ENCODE peak calls at places on chromosome 4, in four cellular contexts. N is sigmoid colon, K is SK-N-SH, F is pancreas. E is an unnamed sample.

GRCh38 chr4:155582971-155583437 is 83.6 kb upstream of the GUCY1A1 start:
- DNase-seq in K (no peak), F (no peak), N (no peak), E (no peak)

GRCh38 chr4:14771504-14772175 is 230.6 kb upstream of the CPEB2 start:
- DNase-seq in K (no peak), N (no peak), F (no peak), E (no peak)

GRCh38 chr4:37455301-37456062 is 210.9 kb downstream of the NWD2 start:
- DNase-seq in K (no peak), N (no peak), F (peak), E (no peak)

GRCh38 chr4:89599026-89599425 is 237.9 kb downstream of the SNCA start:
- DNase-seq in F (no peak), K (no peak), N (no peak), E (no peak)

GRCh38 chr4:183098080-183098722 is 856 bp upstream of the WWC2 start:
- DNase-seq in K (peak), N (peak), F (peak), E (peak)

GRCh38 chr4:87620491-87620890 is 12.2 kb downstream of the DSPP start:
- DNase-seq in F (no peak), K (no peak), N (no peak), E (no peak)

GRCh38 chr4:47525154-47525819 is 40.2 kb downstream of the ATP10D start:
- DNase-seq in N (peak), K (no peak), F (no peak), E (peak)

GRCh38 chr4:66252291-66252690 is 582.0 kb upstream of the EPHA5 start:
- DNase-seq in F (no peak), N (no peak), K (no peak), E (no peak)

GRCh38 chr4:121697626-121698025 is 846 bp upstream of the ANXA5 start:
- DNase-seq in F (no peak), K (no peak), N (no peak), E (no peak)

GRCh38 chr4:141900841-141901240 is 264.5 kb downstream of the IL15 start:
- DNase-seq in F (no peak), K (no peak), N (no peak), E (no peak)

GRCh38 chr4:96652158-96652557 is 812.3 kb downstream of the PDHA2 start:
- DNase-seq in N (no peak), K (no peak), F (no peak), E (no peak)

GRCh38 chr4:89836897-89837384 is at the start of gene SNCA:
- DNase-seq in K (peak), N (peak), F (peak), E (no peak)

GRCh38 chr4:110165382-110166285 is 32.8 kb downstream of the ELOVL6 start:
- DNase-seq in N (no peak), F (no peak), K (peak), E (no peak)

GRCh38 chr4:26219206-26219605 is 101.6 kb upstream of the RBPJ start:
- DNase-seq in K (no peak), N (no peak), F (no peak), E (no peak)

GRCh38 chr4:34732579-34732978 is 1511.7 kb downstream of the ARAP2 start:
- DNase-seq in K (no peak), F (no peak), N (no peak), E (no peak)

DNA sequence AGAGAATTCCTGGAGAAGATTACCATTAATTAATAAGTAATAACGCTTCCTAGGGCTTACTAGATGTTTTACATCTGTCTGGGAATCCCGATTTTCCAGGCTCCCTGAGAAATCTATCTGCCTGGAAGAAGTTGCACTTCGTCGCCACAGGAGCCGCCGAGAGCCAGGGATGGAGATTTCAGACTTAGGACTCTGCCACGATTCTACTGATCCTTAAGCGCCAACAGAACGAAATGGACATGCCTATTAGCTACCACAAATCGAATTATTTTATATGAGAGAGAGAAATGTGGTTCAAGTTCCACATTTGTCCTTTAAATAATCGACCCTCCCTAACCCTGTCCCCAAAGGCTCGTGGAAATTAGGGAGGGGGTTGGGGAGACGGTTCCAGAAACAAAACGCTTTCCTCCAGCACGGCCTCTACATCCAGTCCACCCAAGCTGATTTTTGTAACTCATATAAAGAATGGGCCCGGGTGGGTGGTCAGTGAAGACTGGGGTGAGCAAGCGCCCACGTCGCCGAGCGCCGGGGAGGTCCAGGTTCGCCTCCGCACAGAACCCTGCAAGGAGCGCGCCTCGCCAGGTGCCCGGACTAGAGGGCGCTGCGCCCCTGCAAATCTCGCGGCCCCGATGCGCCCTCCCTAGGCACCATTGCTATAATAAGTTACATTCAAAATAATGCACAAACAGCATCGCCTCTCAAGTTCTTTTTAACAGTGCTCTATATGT is 1.9 kb upstream of the FAT1 start:
- DNase-seq in K (peak), F (peak), N (peak), E (no peak)
- TF ChIP-seq CTCF in K (peak), F (peak), N (peak), E (peak)

DNA sequence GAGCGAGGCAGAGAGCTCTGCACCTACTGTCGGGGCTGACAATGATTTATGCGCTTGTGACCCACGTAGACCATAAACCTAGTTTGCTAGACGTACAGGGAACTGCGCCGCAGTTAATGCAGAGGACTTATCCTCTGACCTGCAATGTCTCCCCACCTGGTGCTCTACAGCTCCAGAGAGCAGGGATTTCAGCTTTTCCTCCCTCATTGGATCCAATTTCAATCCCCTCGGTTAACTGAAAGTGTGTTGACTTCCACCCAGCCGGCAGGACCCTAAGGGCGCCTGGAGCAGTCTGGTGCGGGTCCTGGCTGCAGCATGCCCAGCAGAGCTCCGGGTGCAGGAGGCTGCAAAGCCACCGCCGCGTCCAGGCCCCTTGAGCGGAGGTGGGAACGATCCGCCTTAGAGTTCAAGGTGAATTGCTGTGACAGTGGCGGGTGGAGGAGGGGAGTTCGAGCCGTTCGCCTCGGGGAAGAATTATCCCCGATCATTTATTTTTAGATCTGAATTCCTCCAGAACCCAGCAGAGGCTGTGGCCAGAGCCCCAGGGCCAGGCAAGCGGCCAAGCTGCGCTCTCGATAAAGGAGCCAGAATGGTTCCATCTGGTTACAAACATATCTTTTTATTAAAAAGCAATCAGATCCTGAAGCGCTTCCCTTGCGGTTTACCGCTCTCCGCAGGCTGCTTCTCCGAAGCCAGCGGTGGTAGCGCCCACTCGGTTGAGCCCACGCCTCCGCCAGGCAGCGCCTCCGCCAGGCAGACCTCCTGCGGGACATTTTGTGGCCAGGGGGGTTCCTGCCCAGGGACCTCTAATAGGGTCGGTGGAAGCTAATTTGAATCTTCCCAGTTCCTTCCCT is 66.0 kb downstream of the FBXO8 start:
- DNase-seq in F (no peak), K (peak), N (no peak), E (no peak)
- H3K4me3 ChIP-seq in F (peak), K (peak), N (peak), E (peak)

DNA sequence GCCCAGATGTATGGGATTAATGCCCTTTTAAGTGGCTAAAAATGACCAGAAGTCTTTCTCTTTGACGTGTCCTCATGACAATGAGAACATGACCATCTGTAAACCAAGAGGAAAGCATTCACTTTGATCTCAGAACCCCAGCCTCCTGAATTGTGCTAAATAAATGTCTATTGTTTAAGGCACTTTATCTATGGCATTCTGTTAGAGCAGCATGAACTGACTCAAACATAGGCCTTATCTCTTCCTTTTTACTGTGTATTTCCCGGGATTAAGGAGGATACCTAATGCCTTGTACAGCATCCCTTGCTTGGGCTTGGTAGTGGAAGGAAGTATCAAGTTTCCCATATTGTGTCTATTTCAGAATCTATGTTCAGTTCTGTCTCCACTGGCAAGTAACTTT is 47.2 kb upstream of the HS3ST1 start:
- DNase-seq in K (no peak), F (no peak), N (no peak), E (no peak)
- H3K27ac ChIP-seq in K (no peak), F (no peak), N (no peak), E (no peak)

GRCh38 chr4:71132486-71132885 is 139.0 kb downstream of the DCK start:
- DNase-seq in N (no peak), F (no peak), K (no peak), E (no peak)

GRCh38 chr4:71136071-71136470 is 142.6 kb downstream of the DCK start:
- DNase-seq in K (no peak), N (no peak), F (no peak), E (no peak)

GRCh38 chr4:71133491-71133890 is 140.0 kb downstream of the DCK start:
- DNase-seq in N (no peak), F (no peak), K (no peak), E (no peak)

GRCh38 chr4:71126719-71127118 is 133.3 kb downstream of the DCK start:
- DNase-seq in F (no peak), K (no peak), N (no peak), E (no peak)

DNA sequence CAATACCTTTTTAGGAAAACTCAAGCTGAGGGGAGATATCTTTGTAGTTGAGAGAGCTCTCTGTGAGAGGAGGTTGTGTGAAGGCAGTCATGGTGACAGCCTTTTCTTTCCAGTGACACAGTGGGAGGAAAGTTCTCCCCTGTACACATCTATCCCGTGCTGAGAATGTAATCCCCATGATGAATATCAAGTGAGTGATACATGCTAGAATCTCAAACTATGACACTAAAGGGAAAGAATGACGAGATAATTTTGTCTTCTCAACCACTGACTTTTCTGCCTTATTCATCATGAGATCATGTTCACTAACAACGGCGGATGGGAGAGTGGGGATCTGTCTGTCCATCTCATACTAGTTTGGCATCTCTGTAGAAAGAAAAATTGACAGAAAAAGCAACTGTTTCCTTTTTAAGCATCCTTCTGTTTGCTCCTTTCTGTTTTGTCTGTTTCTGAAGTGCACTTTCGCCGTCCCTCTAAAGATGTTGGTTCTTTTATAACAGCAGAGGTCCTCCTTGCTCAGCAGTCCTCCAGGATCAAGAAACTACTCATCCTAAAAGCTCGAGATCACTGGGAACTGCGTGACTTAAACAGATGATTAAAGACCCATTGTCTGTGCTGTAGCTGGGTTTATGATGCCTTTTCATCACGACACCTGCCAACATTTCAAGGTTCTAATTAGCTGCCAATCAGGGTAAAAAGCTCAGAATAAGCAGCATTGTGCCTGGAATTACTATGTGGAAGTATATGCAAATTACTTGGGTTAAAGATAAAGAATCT is 137.6 kb downstream of the DCK start:
- DNase-seq in K (no peak), F (no peak), N (no peak), E (no peak)
- TF ChIP-seq CTCF in K (peak), F (no peak), N (no peak), E (no peak)

GRCh38 chr4:160611181-160611580 is 1508.3 kb downstream of the RAPGEF2 start:
- DNase-seq in N (no peak), K (no peak), F (no peak), E (no peak)
- H3K4me3 ChIP-seq in N (no peak), K (no peak), F (no peak), E (no peak)

GRCh38 chr4:114466299-114466698 is 132.3 kb upstream of the UGT8 start:
- DNase-seq in N (no peak), F (no peak), K (no peak), E (no peak)

GRCh38 chr4:114464873-114465272 is 133.7 kb upstream of the UGT8 start:
- DNase-seq in F (no peak), K (no peak), N (no peak), E (no peak)
- H3K27ac ChIP-seq in F (no peak), K (no peak), N (no peak), E (no peak)

E was measured in ascending aorta.